ENCODE peak calls at places on chromosome 9, in seven cellular contexts. X is right lobe of liver, K is Caco-2, F is foreskin fibroblast, J is HFF-Myc, I is PC-9, U is tibial nerve. E is an unnamed sample.

GRCh38 chr9:134725605-134725940 is 84.0 kb downstream of the COL5A1 start:
- DNase-seq in X (no peak), K (no peak), F (peak; percentile 49), J (peak; percentile 61), I (no peak), U (no peak), E (peak; percentile 34)

GRCh38 chr9:32523910-32524309 is 2.1 kb downstream of the RIGI start:
- DNase-seq in X (no peak), K (no peak), F (no peak), J (no peak), I (no peak), U (no peak), E (no peak)

GRCh38 chr9:89579741-89580395 is 24.9 kb upstream of the GADD45G start:
- DNase-seq in X (no peak), K (no peak), F (no peak), J (no peak), I (no peak), U (no peak), E (no peak)

GRCh38 chr9:131810351-131811170 is 70.7 kb upstream of the RAPGEF1 start:
- DNase-seq in X (no peak), K (peak; percentile 35), F (no peak), J (no peak), I (no peak), U (no peak), E (no peak)

GRCh38 chr9:129900263-129901041 is 65.2 kb downstream of the USP20 start:
- DNase-seq in X (no peak), K (no peak), F (no peak), J (no peak), I (no peak), U (no peak), E (no peak)

GRCh38 chr9:130126721-130127429 is 45.3 kb upstream of the NCS1 start:
- DNase-seq in X (no peak), K (no peak), F (no peak), J (no peak), I (peak; percentile 56), U (no peak), E (no peak)

GRCh38 chr9:133914483-133915342 is 77.4 kb downstream of the VAV2 start:
- DNase-seq in X (peak; percentile 63), K (no peak), F (peak; percentile 32), J (no peak), I (no peak), U (no peak), E (no peak)

GRCh38 chr9:129497064-129497836 is 123.7 kb downstream of the C9orf50 start:
- DNase-seq in X (peak; percentile 46), K (no peak), F (peak; percentile 43), J (no peak), I (no peak), U (no peak), E (no peak)

GRCh38 chr9:96009223-96009602 is 133.7 kb downstream of the ERCC6L2 start:
- DNase-seq in X (no peak), K (no peak), F (no peak), J (no peak), I (no peak), U (no peak), E (no peak)

GRCh38 chr9:127172066-127172707 is 49.8 kb upstream of the ANGPTL2 start:
- DNase-seq in X (no peak), K (no peak), F (no peak), J (no peak), I (no peak), U (no peak), E (no peak)

GRCh38 chr9:95189230-95190098 is 128.0 kb downstream of the FANCC start:
- DNase-seq in X (no peak), K (no peak), F (peak; percentile 59), J (no peak), I (no peak), U (peak; percentile 44), E (peak; percentile 62)

GRCh38 chr9:127707766-127708165 is 978 bp downstream of the CFAP157 start:
- DNase-seq in X (no peak), K (no peak), F (no peak), J (no peak), I (no peak), U (no peak), E (peak; percentile 16)

GRCh38 chr9:109733690-109734089 is 46.3 kb upstream of the PALM2AKAP2 start:
- DNase-seq in X (no peak), K (no peak), F (peak; percentile 76), J (no peak), I (no peak), U (no peak), E (peak; percentile 74)

GRCh38 chr9:14107977-14108376 is 206.0 kb downstream of the NFIB start:
- DNase-seq in X (no peak), K (no peak), F (no peak), J (no peak), I (no peak), U (no peak), E (no peak)

GRCh38 chr9:94607340-94607695 is 13.7 kb upstream of the FBP2 start:
- DNase-seq in X (no peak), K (no peak), F (no peak), J (no peak), I (no peak), U (no peak), E (no peak)

GRCh38 chr9:137302176-137303030 is at the start of gene NRARP:
- DNase-seq in X (peak; percentile 92), K (peak; percentile 96), F (peak; percentile 92), J (no peak), I (peak; percentile 95), U (peak; percentile 74), E (peak; percentile 54)

GRCh38 chr9:83981126-83981871 is 694 bp downstream of the RMI1 start:
- DNase-seq in X (no peak), K (no peak), F (peak; percentile 72), J (no peak), I (no peak), U (peak; percentile 8), E (peak; percentile 58)

GRCh38 chr9:122122468-122122867 is 29.4 kb upstream of the TTLL11 start:
- DNase-seq in X (no peak), K (no peak), F (no peak), J (no peak), I (no peak), U (no peak), E (no peak)

GRCh38 chr9:122121931-122122330 is 28.8 kb upstream of the TTLL11 start:
- DNase-seq in X (no peak), K (no peak), F (no peak), J (no peak), I (no peak), U (no peak), E (no peak)

GRCh38 chr9:122124048-122124447 is 30.9 kb upstream of the TTLL11 start:
- DNase-seq in X (no peak), K (no peak), F (no peak), J (no peak), I (no peak), U (no peak), E (no peak)

GRCh38 chr9:122124528-122124927 is 31.4 kb upstream of the TTLL11 start:
- DNase-seq in X (no peak), K (no peak), F (no peak), J (no peak), I (no peak), U (no peak), E (no peak)

DNA sequence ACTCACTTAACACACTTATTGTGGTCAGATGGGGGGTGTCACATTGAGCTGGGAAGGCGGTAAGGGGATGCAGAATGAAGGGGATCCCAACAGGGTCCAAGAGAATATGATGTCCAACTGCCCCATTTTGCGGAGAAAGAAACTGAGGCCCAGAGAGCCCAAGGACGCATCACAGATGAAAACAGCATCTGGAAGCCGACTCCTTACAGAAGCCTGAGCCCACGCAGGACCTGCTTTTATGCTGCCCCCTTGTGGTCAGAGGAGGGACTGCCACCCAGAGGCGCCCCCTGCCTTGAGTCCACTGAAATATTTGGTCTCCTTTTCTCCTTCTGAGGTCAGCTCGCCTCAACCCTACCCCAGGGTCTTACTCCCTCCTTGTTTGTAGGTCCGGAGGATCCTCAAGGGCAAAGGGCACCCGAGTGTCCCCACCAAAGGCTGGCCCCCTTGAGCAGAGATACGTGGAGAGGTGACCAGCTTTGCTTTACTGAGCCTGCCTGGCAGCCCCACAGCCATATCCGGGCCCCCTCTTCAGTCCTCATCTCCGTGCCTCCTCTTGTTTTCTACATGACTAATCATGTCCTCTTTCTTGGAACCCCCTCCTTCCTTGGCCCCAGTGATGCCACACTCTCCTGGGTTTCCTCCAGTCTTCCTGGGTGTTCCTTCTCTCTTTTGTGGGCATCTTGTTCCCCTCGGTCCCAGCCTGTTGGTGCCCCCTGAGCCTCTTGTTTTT is 30.0 kb upstream of the TTLL11 start:
- DNase-seq in X (peak; percentile 63), K (peak; percentile 81), F (peak; percentile 83), J (peak; percentile 33), I (peak; percentile 73), U (peak; percentile 76), E (peak; percentile 64)
- TF ChIP-seq CTCF in X (peak; percentile 98), K (peak; percentile 97), F (peak; percentile 100), J (peak; percentile 100), I (peak; percentile 95), U (peak; percentile 88), E (peak; percentile 100)

DNA sequence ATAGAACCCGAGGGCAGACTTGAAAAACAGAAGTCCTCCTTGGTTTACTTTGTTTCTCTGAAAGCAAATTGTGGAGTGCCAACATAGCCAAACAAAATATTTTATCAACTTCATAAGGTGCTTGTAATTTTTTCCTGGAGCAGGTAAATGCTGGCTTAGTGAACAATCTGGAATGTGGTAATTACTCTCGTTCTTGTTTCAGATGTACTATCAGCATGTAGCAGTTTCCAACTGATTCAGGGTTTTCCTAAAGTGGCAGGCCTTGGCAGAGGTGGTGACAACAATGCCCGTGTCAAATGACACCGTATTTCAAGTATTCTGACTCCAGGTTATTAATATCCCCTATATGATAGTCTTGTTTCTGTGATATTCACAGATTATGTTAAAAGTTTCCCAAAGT is 1.2 kb downstream of the C9orf72 start:
- DNase-seq in X (no peak), K (no peak), F (no peak), J (no peak), I (no peak), U (no peak), E (no peak)
- H3K4me3 ChIP-seq in X (peak overlapping the region; percentile 78), K (no peak overlapping the region), F (no peak overlapping the region), J (peak overlapping the region; percentile 67), I (peak overlapping the region; percentile 62), U (no peak overlapping the region), E (no peak overlapping the region)

GRCh38 chr9:1701113-1701512 is 314.0 kb upstream of the SMARCA2 start:
- DNase-seq in X (no peak), K (no peak), F (no peak), J (no peak), I (no peak), U (no peak), E (no peak)
- TF ChIP-seq CTCF in X (no peak), K (no peak), F (no peak), J (no peak), I (no peak), U (no peak), E (no peak)

DNA sequence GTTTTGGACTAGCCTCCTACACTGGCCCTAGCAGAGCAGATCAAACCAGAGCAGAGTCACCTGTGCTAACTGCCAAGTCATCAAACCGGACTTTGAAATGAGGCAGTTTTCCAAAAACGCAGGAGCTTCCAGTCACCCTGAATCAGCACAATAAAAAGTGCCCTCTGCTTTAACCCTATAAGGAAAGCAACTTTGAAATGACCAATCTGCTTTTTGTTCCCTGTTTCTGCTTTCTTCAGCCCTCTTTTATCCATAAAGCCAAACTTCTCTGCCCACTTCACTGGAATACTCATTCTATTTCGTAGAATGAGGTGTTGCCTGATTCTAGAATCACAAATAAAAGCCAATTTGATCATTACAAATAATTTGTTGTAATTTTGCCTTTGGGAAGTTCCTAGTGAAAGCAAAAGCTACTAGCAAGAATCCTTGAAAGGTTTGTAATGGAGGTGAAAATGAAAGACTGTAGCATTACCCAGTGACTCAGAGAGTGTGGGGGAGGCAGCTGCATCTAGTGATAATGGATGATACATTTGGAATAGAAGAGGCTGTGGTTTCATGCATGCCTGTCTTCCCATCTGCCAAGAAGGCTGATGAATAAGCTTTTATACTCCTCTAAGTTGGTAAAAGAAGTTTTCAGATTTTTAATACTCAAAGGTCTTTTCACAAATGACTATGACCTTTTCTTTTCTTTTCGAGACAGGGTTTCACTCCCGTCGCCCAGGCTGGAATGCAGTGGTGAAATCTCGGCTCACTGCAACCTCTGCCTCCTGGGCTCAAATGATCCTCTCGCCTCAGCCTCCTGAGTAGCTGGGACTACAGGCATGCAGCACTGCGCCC is 14.9 kb downstream of the SPAAR start:
- DNase-seq in X (no peak), K (no peak), F (peak; percentile 94), J (peak; percentile 75), I (peak; percentile 49), U (peak; percentile 50), E (peak; percentile 96)
- H3K4me3 ChIP-seq in X (no peak overlapping the region), K (no peak overlapping the region), F (no peak overlapping the region), J (no peak overlapping the region), I (no peak overlapping the region), U (no peak overlapping the region), E (peak overlapping the region; percentile 18)